ENCODE peak calls at places on chromosomes 5 and 9, in four cellular contexts. One of them, this sample, is unnamed. For H3K4me1, the result is how much of the 10 kb centered on the place peaks cover.

GRCh38 chr5:113293613-113294340 is 141.0 kb downstream of the TSSK1B start:
- DNase-seq in effector memory CD4-positive, alpha-beta T cell: no peak
- DNase-seq in left ventricle myocardium inferior: no peak
- DNase-seq in ovary: peak
- DNase-seq in this sample: no peak

GRCh38 chr9:70049236-70049635 is 5.6 kb downstream of the MAMDC2 start:
- DNase-seq in effector memory CD4-positive, alpha-beta T cell: no peak
- DNase-seq in ovary: peak
- DNase-seq in left ventricle myocardium inferior: peak
- DNase-seq in this sample: no peak

GRCh38 chr5:73640861-73641320 is 14.9 kb downstream of the ARHGEF28 start:
- DNase-seq in effector memory CD4-positive, alpha-beta T cell: no peak
- DNase-seq in left ventricle myocardium inferior: no peak
- DNase-seq in ovary: no peak
- DNase-seq in this sample: no peak

GRCh38 chr5:104598285-104598684 is 1035.7 kb upstream of the NUDT12 start:
- DNase-seq in effector memory CD4-positive, alpha-beta T cell: no peak
- DNase-seq in ovary: no peak
- DNase-seq in left ventricle myocardium inferior: no peak
- DNase-seq in this sample: no peak

GRCh38 chr9:84293001-84293798 is 47.4 kb downstream of the SLC28A3 start:
- DNase-seq in left ventricle myocardium inferior: no peak
- DNase-seq in ovary: no peak
- DNase-seq in effector memory CD4-positive, alpha-beta T cell: no peak
- DNase-seq in this sample: no peak

GRCh38 chr9:16214677-16215076 is 655.8 kb downstream of the BNC2 start:
- DNase-seq in ovary: no peak
- DNase-seq in left ventricle myocardium inferior: no peak
- DNase-seq in effector memory CD4-positive, alpha-beta T cell: no peak
- DNase-seq in this sample: no peak

GRCh38 chr9:27019589-27019988 is 14.1 kb upstream of the LRRC19 start:
- DNase-seq in ovary: no peak
- DNase-seq in effector memory CD4-positive, alpha-beta T cell: no peak
- DNase-seq in left ventricle myocardium inferior: no peak
- DNase-seq in this sample: no peak

GRCh38 chr5:54514269-54514668 is 3.3 kb upstream of the SNX18 start:
- DNase-seq in ovary: no peak
- DNase-seq in left ventricle myocardium inferior: no peak
- DNase-seq in effector memory CD4-positive, alpha-beta T cell: no peak
- DNase-seq in this sample: no peak

GRCh38 chr5:56479701-56480304 is 246.7 kb upstream of the ANKRD55 start:
- DNase-seq in effector memory CD4-positive, alpha-beta T cell: no peak
- DNase-seq in left ventricle myocardium inferior: no peak
- DNase-seq in ovary: peak
- DNase-seq in this sample: no peak

GRCh38 chr5:90602681-90603080 is 44.1 kb downstream of the ADGRV1 start:
- DNase-seq in effector memory CD4-positive, alpha-beta T cell: no peak
- DNase-seq in left ventricle myocardium inferior: no peak
- DNase-seq in ovary: no peak
- DNase-seq in this sample: no peak

GRCh38 chr9:123235448-123235847 is 32.9 kb downstream of the STRBP start:
- DNase-seq in ovary: no peak
- DNase-seq in effector memory CD4-positive, alpha-beta T cell: no peak
- DNase-seq in left ventricle myocardium inferior: no peak
- DNase-seq in this sample: no peak

GRCh38 chr9:115211413-115212204 is 93.7 kb upstream of the TNC start:
- DNase-seq in ovary: no peak
- DNase-seq in left ventricle myocardium inferior: no peak
- DNase-seq in effector memory CD4-positive, alpha-beta T cell: no peak
- DNase-seq in this sample: no peak

GRCh38 chr9:84140535-84141101 is 160.0 kb downstream of the RMI1 start:
- DNase-seq in ovary: no peak
- DNase-seq in effector memory CD4-positive, alpha-beta T cell: no peak
- DNase-seq in left ventricle myocardium inferior: no peak
- DNase-seq in this sample: peak

GRCh38 chr9:120944434-120945125 is 18.0 kb upstream of the TRAF1 start:
- DNase-seq in ovary: no peak
- DNase-seq in effector memory CD4-positive, alpha-beta T cell: no peak
- DNase-seq in left ventricle myocardium inferior: no peak
- DNase-seq in this sample: no peak

GRCh38 chr5:140214831-140215230 is 39.8 kb downstream of the CYSTM1 start:
- DNase-seq in ovary: no peak
- DNase-seq in effector memory CD4-positive, alpha-beta T cell: no peak
- DNase-seq in left ventricle myocardium inferior: no peak
- DNase-seq in this sample: no peak

GRCh38 chr5:17415282-17415681 is 82.7 kb upstream of the TAF11L2 start:
- DNase-seq in effector memory CD4-positive, alpha-beta T cell: no peak
- DNase-seq in ovary: no peak
- DNase-seq in left ventricle myocardium inferior: no peak
- DNase-seq in this sample: no peak

GRCh38 chr5:142006363-142007236 is 6.2 kb downstream of the GNPDA1 start:
- DNase-seq in ovary: no peak
- DNase-seq in effector memory CD4-positive, alpha-beta T cell: no peak
- DNase-seq in left ventricle myocardium inferior: no peak
- DNase-seq in this sample: peak

GRCh38 chr9:134436926-134437325 is 110.7 kb downstream of the RXRA start:
- DNase-seq in ovary: peak
- DNase-seq in left ventricle myocardium inferior: no peak
- DNase-seq in effector memory CD4-positive, alpha-beta T cell: no peak
- DNase-seq in this sample: no peak
- H3K4me1 ChIP-seq in ovary: under half
- H3K4me1 ChIP-seq in left ventricle myocardium inferior: half or more
- H3K4me1 ChIP-seq in effector memory CD4-positive, alpha-beta T cell: under half
- H3K4me1 ChIP-seq in this sample: under half

GRCh38 chr9:131685753-131686706 is 53.8 kb downstream of the RAPGEF1 start:
- DNase-seq in left ventricle myocardium inferior: no peak
- DNase-seq in ovary: no peak
- DNase-seq in effector memory CD4-positive, alpha-beta T cell: no peak
- DNase-seq in this sample: no peak

GRCh38 chr9:131678499-131679111 is 61.3 kb downstream of the RAPGEF1 start:
- DNase-seq in left ventricle myocardium inferior: peak
- DNase-seq in ovary: no peak
- DNase-seq in effector memory CD4-positive, alpha-beta T cell: peak
- DNase-seq in this sample: no peak

GRCh38 chr9:131677445-131678180 is 62.3 kb downstream of the RAPGEF1 start:
- DNase-seq in effector memory CD4-positive, alpha-beta T cell: no peak
- DNase-seq in left ventricle myocardium inferior: no peak
- DNase-seq in ovary: no peak
- DNase-seq in this sample: no peak

GRCh38 chr9:131679261-131680020 is 60.4 kb downstream of the RAPGEF1 start:
- DNase-seq in effector memory CD4-positive, alpha-beta T cell: no peak
- DNase-seq in ovary: no peak
- DNase-seq in left ventricle myocardium inferior: no peak
- DNase-seq in this sample: no peak

GRCh38 chr9:131682261-131682660 is 57.6 kb downstream of the RAPGEF1 start:
- DNase-seq in effector memory CD4-positive, alpha-beta T cell: no peak
- DNase-seq in ovary: no peak
- DNase-seq in left ventricle myocardium inferior: no peak
- DNase-seq in this sample: no peak
- H3K4me3 ChIP-seq in effector memory CD4-positive, alpha-beta T cell: no peak
- H3K4me3 ChIP-seq in ovary: no peak
- H3K4me3 ChIP-seq in left ventricle myocardium inferior: peak
- H3K4me3 ChIP-seq in this sample: no peak

DNA sequence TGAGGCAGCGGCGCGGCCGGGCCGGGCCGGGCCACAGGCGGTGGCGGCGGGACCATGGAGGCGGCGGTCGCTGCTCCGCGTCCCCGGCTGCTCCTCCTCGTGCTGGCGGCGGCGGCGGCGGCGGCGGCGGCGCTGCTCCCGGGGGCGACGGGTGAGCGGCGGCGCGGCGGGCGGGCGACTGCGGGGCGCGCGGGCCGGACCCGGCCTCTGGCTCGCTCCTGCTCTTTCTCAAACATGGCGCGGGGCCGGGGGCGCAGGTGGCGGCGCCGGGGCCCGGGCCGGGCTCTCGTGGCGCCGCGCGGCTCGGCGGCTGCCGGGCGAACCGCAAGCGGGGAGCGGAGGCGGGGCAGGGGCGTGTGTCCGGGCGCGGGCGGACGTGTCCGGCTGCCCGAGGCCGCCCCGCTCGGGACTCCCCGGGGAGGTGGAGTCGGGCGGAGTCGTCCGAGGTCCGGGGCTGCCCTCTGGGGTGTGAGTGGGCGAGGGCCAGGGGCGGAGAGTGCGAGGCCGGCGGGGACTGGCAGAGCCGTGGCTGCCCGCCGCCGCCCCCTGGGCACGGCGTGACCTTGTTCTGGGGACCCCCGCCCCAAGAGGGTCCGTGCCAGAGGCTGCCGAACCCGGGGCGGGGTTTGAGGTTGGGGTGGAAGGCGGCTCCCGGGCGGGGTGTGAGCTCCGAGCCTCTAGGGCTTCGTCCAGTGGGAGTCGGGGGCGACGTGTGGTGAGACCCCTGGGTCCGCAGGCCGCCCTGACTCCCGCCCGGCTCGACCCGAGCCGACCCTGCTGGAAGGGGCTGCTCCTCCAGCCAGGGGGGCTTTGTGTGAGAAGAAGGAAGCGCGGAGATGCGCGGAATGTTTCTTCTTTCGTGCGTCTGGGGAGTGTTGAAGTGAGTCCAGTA is 485 bp downstream of the TGFBR1 start:
- DNase-seq in effector memory CD4-positive, alpha-beta T cell: peak
- DNase-seq in left ventricle myocardium inferior: peak
- DNase-seq in ovary: peak
- DNase-seq in this sample: peak
- H3K4me1 ChIP-seq in effector memory CD4-positive, alpha-beta T cell: under half
- H3K4me1 ChIP-seq in left ventricle myocardium inferior: half or more
- H3K4me1 ChIP-seq in ovary: under half
- H3K4me1 ChIP-seq in this sample: under half

DNA sequence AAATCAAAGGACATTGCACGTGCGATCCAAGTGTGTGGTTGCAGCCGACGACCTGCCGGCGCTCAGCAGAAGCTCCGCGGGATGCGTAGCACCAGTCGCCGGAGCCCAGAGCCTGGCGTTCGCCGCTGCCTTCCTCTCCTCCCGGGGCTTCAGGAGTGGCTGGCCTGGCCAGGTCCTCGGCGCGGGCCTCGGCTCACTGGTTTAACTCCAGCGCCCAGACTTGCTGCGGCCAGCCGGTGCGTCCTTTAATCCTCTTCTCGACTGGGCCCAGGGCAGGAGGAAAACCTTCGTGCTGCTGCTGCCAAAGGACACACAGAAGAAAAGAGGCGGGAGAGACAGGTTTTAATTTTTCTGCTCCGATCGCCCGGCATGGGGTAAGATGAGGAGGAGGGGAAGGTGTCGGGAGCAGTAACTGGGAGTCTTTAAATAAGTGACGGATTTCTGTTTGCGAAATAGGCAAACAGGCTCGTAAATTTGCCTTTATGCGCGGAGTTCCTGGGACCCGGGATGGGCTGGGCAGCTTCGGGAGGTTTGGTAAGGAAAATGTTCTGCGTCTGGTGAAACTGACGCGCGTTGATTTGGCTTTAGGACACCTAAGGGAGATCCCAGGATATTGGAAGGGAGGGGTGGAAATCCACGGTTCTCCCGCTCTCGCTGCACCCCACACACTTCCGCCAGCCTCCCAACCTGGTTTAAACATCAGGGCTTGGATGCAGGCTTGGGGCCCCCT is 2.2 kb downstream of the HAND1 start:
- DNase-seq in left ventricle myocardium inferior: no peak
- DNase-seq in ovary: no peak
- DNase-seq in effector memory CD4-positive, alpha-beta T cell: no peak
- DNase-seq in this sample: no peak
- H3K4me3 ChIP-seq in left ventricle myocardium inferior: peak
- H3K4me3 ChIP-seq in ovary: no peak
- H3K4me3 ChIP-seq in effector memory CD4-positive, alpha-beta T cell: no peak
- H3K4me3 ChIP-seq in this sample: no peak

GRCh38 chr5:135154961-135155360 is 120.9 kb upstream of the PITX1 start:
- DNase-seq in effector memory CD4-positive, alpha-beta T cell: no peak
- DNase-seq in ovary: no peak
- DNase-seq in left ventricle myocardium inferior: no peak
- DNase-seq in this sample: no peak

GRCh38 chr5:135155616-135156214 is 121.7 kb upstream of the PITX1 start:
- DNase-seq in left ventricle myocardium inferior: no peak
- DNase-seq in effector memory CD4-positive, alpha-beta T cell: no peak
- DNase-seq in ovary: no peak
- DNase-seq in this sample: no peak

GRCh38 chr5:135156715-135157404 is 122.8 kb upstream of the PITX1 start:
- DNase-seq in effector memory CD4-positive, alpha-beta T cell: no peak
- DNase-seq in left ventricle myocardium inferior: no peak
- DNase-seq in ovary: no peak
- DNase-seq in this sample: no peak

GRCh38 chr5:135157421-135158314 is 123.6 kb upstream of the PITX1 start:
- DNase-seq in effector memory CD4-positive, alpha-beta T cell: no peak
- DNase-seq in ovary: no peak
- DNase-seq in left ventricle myocardium inferior: no peak
- DNase-seq in this sample: no peak

GRCh38 chr5:135156337-135156714 is 122.3 kb upstream of the PITX1 start:
- DNase-seq in left ventricle myocardium inferior: no peak
- DNase-seq in ovary: no peak
- DNase-seq in effector memory CD4-positive, alpha-beta T cell: no peak
- DNase-seq in this sample: no peak
- H3K4me1 ChIP-seq in left ventricle myocardium inferior: under half
- H3K4me1 ChIP-seq in ovary: under half
- H3K4me1 ChIP-seq in effector memory CD4-positive, alpha-beta T cell: under half
- H3K4me1 ChIP-seq in this sample: under half

DNA sequence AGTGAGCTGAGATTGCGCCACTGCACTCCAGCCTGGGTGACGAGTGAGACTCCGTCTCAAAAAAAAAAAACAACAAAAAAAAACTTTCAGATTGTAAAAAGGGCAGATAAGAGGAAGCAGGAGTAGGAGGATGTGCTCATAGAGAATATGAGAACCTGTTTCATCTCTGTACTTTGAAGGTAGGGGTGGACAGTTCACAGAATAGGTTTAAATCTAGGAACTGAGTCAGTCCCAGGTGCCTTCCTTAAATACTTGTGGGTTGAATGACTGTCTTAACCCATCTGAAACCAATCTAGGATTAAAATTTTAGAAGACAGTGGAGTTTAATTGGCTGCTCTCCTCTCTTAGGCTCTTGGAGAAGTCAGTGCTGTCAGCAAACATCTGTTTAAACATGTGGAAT is 12.4 kb downstream of the POLK start:
- DNase-seq in ovary: no peak
- DNase-seq in effector memory CD4-positive, alpha-beta T cell: no peak
- DNase-seq in left ventricle myocardium inferior: no peak
- DNase-seq in this sample: no peak
- H3K4me3 ChIP-seq in ovary: no peak
- H3K4me3 ChIP-seq in effector memory CD4-positive, alpha-beta T cell: no peak
- H3K4me3 ChIP-seq in left ventricle myocardium inferior: no peak
- H3K4me3 ChIP-seq in this sample: no peak

DNA sequence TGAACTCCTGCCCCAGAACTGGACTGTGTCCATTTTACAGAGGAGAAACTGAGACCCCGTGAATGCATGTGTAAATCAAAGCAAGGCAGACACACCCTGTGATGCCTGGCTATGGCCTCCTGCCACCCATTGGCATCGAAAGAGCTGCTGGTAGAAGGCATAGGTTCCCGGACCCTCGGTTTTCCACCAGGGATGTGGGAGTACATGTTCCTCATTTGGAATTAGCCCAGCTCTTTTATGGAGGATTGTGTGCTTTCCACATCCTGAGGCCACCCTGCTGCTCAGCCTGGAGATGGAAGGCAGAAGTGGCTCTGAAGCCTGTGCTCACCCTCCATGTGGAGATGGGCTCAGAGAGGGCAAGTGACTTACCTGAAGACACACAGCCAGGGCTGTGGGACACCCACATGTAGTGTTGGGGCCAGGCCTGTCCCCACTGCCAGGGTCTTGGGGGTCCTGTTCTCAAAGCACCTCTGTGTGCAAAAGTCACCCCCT is 2.8 kb downstream of the SUSD3 start:
- DNase-seq in left ventricle myocardium inferior: no peak
- DNase-seq in ovary: peak
- DNase-seq in effector memory CD4-positive, alpha-beta T cell: no peak
- DNase-seq in this sample: no peak
- H3K4me1 ChIP-seq in left ventricle myocardium inferior: under half
- H3K4me1 ChIP-seq in ovary: under half
- H3K4me1 ChIP-seq in effector memory CD4-positive, alpha-beta T cell: half or more
- H3K4me1 ChIP-seq in this sample: under half

GRCh38 chr9:106755727-106756126 is 107.2 kb upstream of the ZNF462 start:
- DNase-seq in left ventricle myocardium inferior: no peak
- DNase-seq in ovary: no peak
- DNase-seq in effector memory CD4-positive, alpha-beta T cell: no peak
- DNase-seq in this sample: peak
- H3K4me3 ChIP-seq in left ventricle myocardium inferior: no peak
- H3K4me3 ChIP-seq in ovary: no peak
- H3K4me3 ChIP-seq in effector memory CD4-positive, alpha-beta T cell: no peak
- H3K4me3 ChIP-seq in this sample: no peak